ENCODE peak calls at places on chromosome 19, in four cellular contexts. G is suprapubic skin, N is GM06990, S is fibroblast of lung. O is an unnamed sample.

GRCh38 chr19:3125900-3126524 is 9.8 kb upstream of the GNA15 start:
- DNase-seq in N (peak; percentile 81), S (peak; percentile 14), G (peak; percentile 73), O (no peak)

GRCh38 chr19:50266896-50267295 is 62.3 kb downstream of the KCNC3 start:
- DNase-seq in G (no peak), N (peak; percentile 32), S (no peak), O (no peak)

GRCh38 chr19:15479391-15480345 is at the start of gene PGLYRP2:
- DNase-seq in S (no peak), G (no peak), N (no peak), O (no peak)

GRCh38 chr19:5314907-5315298 is 25.7 kb downstream of the PTPRS start:
- DNase-seq in S (no peak), N (no peak), G (no peak), O (no peak)

GRCh38 chr19:49472936-49473335 is 1.1 kb upstream of the FLT3LG start:
- DNase-seq in S (no peak), N (no peak), G (no peak), O (no peak)

GRCh38 chr19:34712606-34713261 is 21.3 kb upstream of the ZNF181 start:
- DNase-seq in G (no peak), N (no peak), S (peak; percentile 87), O (no peak)

GRCh38 chr19:34508540-34508939 is 27.0 kb downstream of the WTIP start:
- DNase-seq in G (no peak), S (no peak), N (no peak), O (peak; percentile 60)

GRCh38 chr19:8506402-8506957 is 4.0 kb upstream of the PRAM1 start:
- DNase-seq in G (no peak), S (no peak), N (no peak), O (no peak)

GRCh38 chr19:7159105-7159933 is 89.8 kb downstream of the ZNF557 start:
- DNase-seq in N (no peak), G (peak; percentile 85), S (peak; percentile 95), O (no peak)

GRCh38 chr19:5557691-5558090 is 10.1 kb downstream of the TINCR start:
- DNase-seq in S (no peak), N (no peak), G (no peak), O (no peak)

GRCh38 chr19:14054721-14055120 is 7.2 kb downstream of the PALM3 start:
- DNase-seq in S (no peak), N (no peak), G (no peak), O (no peak)

GRCh38 chr19:21117041-21117907 is 24.6 kb upstream of the ZNF431 start:
- DNase-seq in S (no peak), N (no peak), G (no peak), O (no peak)

GRCh38 chr19:47429140-47429793 is 9.9 kb upstream of the MEIS3 start:
- DNase-seq in N (no peak), G (no peak), S (no peak), O (no peak)

GRCh38 chr19:47428177-47428894 is 9.0 kb upstream of the MEIS3 start:
- DNase-seq in G (peak; percentile 93), S (peak; percentile 86), N (peak; percentile 81), O (peak; percentile 91)

GRCh38 chr19:47432091-47432490 is 12.8 kb upstream of the MEIS3 start:
- DNase-seq in G (no peak), N (no peak), S (no peak), O (no peak)

GRCh38 chr19:47432499-47432898 is 13.2 kb upstream of the MEIS3 start:
- DNase-seq in S (no peak), G (no peak), N (no peak), O (no peak)

DNA sequence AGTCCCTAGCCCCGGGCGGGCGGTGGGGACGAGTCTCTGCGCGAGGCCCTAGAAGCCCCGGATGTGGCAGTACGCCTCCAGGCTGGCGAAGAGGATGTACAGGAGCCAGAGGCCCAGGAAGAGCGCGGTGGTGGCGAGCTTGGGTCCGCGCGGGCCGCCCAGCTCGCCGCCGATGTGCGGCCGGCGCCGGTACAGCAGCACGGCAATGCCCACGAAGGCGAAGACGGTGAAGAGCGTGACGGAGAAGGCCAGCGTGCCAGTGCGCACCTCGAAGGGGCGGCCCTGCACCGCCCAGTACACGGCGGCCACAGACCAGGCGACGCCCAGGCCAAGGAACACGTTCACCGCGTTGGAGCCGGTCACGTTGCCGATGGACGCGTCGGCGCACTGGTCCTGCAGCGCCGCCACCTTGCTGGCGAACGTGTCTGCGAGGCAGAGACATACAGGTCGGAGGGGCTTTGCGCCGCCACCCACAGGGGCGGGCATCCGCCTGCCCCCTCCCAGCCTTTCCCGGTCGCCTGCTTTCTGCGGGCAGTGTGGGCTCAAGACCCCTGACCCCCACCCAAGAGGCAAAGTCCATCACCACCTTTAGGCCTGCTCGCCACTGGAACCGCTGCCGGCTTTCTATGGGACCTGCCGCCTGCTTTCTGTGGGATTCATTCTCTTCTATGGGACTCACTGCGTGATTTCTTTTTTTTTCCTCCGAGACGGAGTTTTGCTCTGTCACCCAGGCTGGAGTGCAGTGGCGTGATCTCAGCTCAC is 10.9 kb upstream of the MEIS3 start:
- DNase-seq in S (peak; percentile 36), N (peak; percentile 42), G (no peak), O (no peak)
- TF ChIP-seq CTCF in S (no peak), N (peak; percentile 6), G (peak; percentile 53), O (peak; percentile 55)

GRCh38 chr19:10818306-10819123 is 17.5 kb downstream of the TMED1 start:
- DNase-seq in S (no peak), N (no peak), G (no peak), O (no peak)

GRCh38 chr19:10817291-10818038 is 18.5 kb downstream of the TMED1 start:
- DNase-seq in G (peak; percentile 88), N (no peak), S (peak; percentile 96), O (no peak)

GRCh38 chr19:10816691-10817090 is 19.3 kb downstream of the TMED1 start:
- DNase-seq in G (no peak), S (no peak), N (no peak), O (no peak)

GRCh38 chr19:10819124-10820060 is 16.6 kb downstream of the TMED1 start:
- DNase-seq in S (no peak), G (no peak), N (no peak), O (no peak)

DNA sequence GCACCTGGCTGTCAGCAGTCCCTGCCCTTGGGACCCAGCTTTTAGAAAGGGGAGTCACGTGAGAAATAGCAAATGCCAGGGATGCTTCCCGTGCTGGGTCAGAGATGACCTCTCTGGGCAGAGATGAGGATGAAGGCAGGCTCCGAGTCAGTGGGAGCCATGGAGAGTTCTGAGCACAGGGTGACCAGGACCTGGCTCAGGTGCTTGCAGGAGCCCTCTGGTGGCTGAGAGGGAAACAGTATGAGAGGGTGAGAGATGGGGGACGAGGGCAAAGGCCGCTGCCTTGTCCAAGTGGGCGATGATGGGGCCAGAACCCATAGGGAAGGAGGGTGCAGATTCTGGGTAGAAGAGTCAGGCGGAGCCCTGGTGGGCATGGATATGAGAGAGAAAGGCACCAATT is 15.8 kb downstream of the TMED1 start:
- DNase-seq in S (no peak), N (no peak), G (no peak), O (no peak)
- TF ChIP-seq CTCF in S (no peak), N (peak; percentile 50), G (no peak), O (peak; percentile 40)

DNA sequence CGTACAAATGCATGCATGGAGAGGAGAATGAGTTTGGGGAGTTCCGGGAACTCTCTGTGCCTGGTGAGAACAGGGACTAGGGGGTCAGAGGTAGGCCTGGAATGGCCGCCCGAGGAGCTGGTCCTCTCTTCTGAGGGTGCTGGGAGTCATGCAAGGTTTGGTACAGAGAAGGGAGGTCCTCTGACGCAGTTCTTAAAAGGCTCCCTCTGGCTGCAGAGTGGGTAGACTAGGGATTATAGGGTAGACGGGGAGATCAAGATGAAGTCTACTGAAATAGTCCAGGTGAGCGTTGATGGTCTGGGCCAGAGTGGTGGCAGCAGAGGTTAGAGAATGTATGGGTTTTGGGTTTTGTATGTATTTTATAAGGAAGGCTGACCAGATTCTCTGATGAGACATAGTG is 796 bp downstream of the ZNF304 start:
- DNase-seq in G (no peak), S (no peak), N (no peak), O (no peak)
- TF ChIP-seq CTCF in G (no peak), S (no peak), N (no peak), O (no peak)

GRCh38 chr19:32748497-32748896 is 28.9 kb downstream of the TDRD12 start:
- DNase-seq in G (no peak), S (no peak), N (peak; percentile 15), O (peak; percentile 64)
- TF ChIP-seq CTCF in G (no peak), S (no peak), N (peak; percentile 65), O (no peak)

GRCh38 chr19:35712910-35713845 is 4.6 kb upstream of the KMT2B start:
- DNase-seq in N (peak; percentile 85), S (no peak), G (no peak), O (no peak)

GRCh38 chr19:35713904-35714440 is 3.8 kb upstream of the KMT2B start:
- DNase-seq in N (no peak), G (no peak), S (no peak), O (no peak)

GRCh38 chr19:35715981-35716734 is 1.6 kb upstream of the KMT2B start:
- DNase-seq in G (no peak), S (no peak), N (no peak), O (no peak)

GRCh38 chr19:35715355-35715809 is 2.4 kb upstream of the KMT2B start:
- DNase-seq in S (no peak), G (no peak), N (no peak), O (no peak)

GRCh38 chr19:35714601-35715354 is 3.0 kb upstream of the KMT2B start:
- DNase-seq in G (no peak), N (no peak), S (no peak), O (no peak)
- TF ChIP-seq CTCF in G (no peak), N (peak; percentile 43), S (no peak), O (peak; percentile 28)

GRCh38 chr19:19644054-19644388 is 564 bp upstream of the GMIP start:
- DNase-seq in N (no peak), G (no peak), S (no peak), O (no peak)
- TF ChIP-seq CTCF in N (no peak), G (no peak), S (no peak), O (peak; percentile 49)